ENCODE peak calls at places on chromosomes 7 and 10, in four cellular contexts. One of them, this sample, is unnamed.
A peak's percentile ranks its signal among the peaks of the same experiment; 100 is the strongest.

GRCh38 chr7:112053405-112054069 is 152.7 kb downstream of the DOCK4 start:
- DNase-seq in lower leg skin: no peak
- DNase-seq in D721Med: no peak
- DNase-seq in cardiac muscle cell: no peak
- DNase-seq in this sample: no peak

GRCh38 chr7:4257390-4258111 is 424.5 kb upstream of the FOXK1 start:
- DNase-seq in lower leg skin: no peak
- DNase-seq in D721Med: no peak
- DNase-seq in cardiac muscle cell: no peak
- DNase-seq in this sample: no peak

GRCh38 chr7:87926581-87927461 is 7.2 kb upstream of the ADAM22 start:
- DNase-seq in lower leg skin: no peak
- DNase-seq in D721Med: no peak
- DNase-seq in cardiac muscle cell: peak; percentile 67
- DNase-seq in this sample: no peak

GRCh38 chr10:70433581-70434280 is 7.8 kb downstream of the NODAL start:
- DNase-seq in lower leg skin: no peak
- DNase-seq in D721Med: no peak
- DNase-seq in cardiac muscle cell: peak; percentile 39
- DNase-seq in this sample: no peak

GRCh38 chr10:43598447-43598846 is 7.8 kb upstream of the ZNF485 start:
- DNase-seq in lower leg skin: no peak
- DNase-seq in D721Med: no peak
- DNase-seq in cardiac muscle cell: peak; percentile 79
- DNase-seq in this sample: peak; percentile 57

GRCh38 chr10:13351340-13351915 is 3.3 kb upstream of the SEPHS1 start:
- DNase-seq in lower leg skin: no peak
- DNase-seq in D721Med: no peak
- DNase-seq in cardiac muscle cell: no peak
- DNase-seq in this sample: no peak

GRCh38 chr7:134562136-134562535 is 13.2 kb downstream of the AKR1B15 start:
- DNase-seq in lower leg skin: no peak
- DNase-seq in D721Med: no peak
- DNase-seq in cardiac muscle cell: peak; percentile 67
- DNase-seq in this sample: no peak

GRCh38 chr7:39616138-39616537 is 7.2 kb upstream of the RALA start:
- DNase-seq in lower leg skin: no peak
- DNase-seq in D721Med: no peak
- DNase-seq in cardiac muscle cell: no peak
- DNase-seq in this sample: no peak

GRCh38 chr7:2936891-2937580 is 92.9 kb upstream of the GNA12 start:
- DNase-seq in lower leg skin: no peak
- DNase-seq in D721Med: no peak
- DNase-seq in cardiac muscle cell: no peak
- DNase-seq in this sample: no peak

GRCh38 chr10:97705006-97705670 is 8.4 kb upstream of the MARVELD1 start:
- DNase-seq in lower leg skin: no peak
- DNase-seq in D721Med: no peak
- DNase-seq in cardiac muscle cell: no peak
- DNase-seq in this sample: no peak

GRCh38 chr7:143289421-143289820 is 1.3 kb downstream of the CASP2 start:
- DNase-seq in lower leg skin: no peak
- DNase-seq in D721Med: no peak
- DNase-seq in cardiac muscle cell: no peak
- DNase-seq in this sample: no peak

GRCh38 chr10:128070721-128071416 is 55.4 kb downstream of the MKI67 start:
- DNase-seq in lower leg skin: no peak
- DNase-seq in D721Med: no peak
- DNase-seq in cardiac muscle cell: no peak
- DNase-seq in this sample: no peak

GRCh38 chr10:95295031-95295755 is 4.4 kb upstream of the PDLIM1 start:
- DNase-seq in lower leg skin: peak; percentile 30
- DNase-seq in D721Med: no peak
- DNase-seq in cardiac muscle cell: peak; percentile 73
- DNase-seq in this sample: no peak

GRCh38 chr7:26685636-26686035 is 178.8 kb downstream of the SKAP2 start:
- DNase-seq in lower leg skin: no peak
- DNase-seq in D721Med: no peak
- DNase-seq in cardiac muscle cell: no peak
- DNase-seq in this sample: no peak

GRCh38 chr7:139981533-139981932 is 81.2 kb downstream of the PARP12 start:
- DNase-seq in lower leg skin: no peak
- DNase-seq in D721Med: no peak
- DNase-seq in cardiac muscle cell: no peak
- DNase-seq in this sample: no peak

GRCh38 chr10:4718544-4718943 is 107.5 kb upstream of the AKR1E2 start:
- DNase-seq in lower leg skin: no peak
- DNase-seq in D721Med: no peak
- DNase-seq in cardiac muscle cell: no peak
- DNase-seq in this sample: no peak

This sample was measured in osteocyte.